ENCODE peak calls at places on chromosomes 11 and 22, in nine cellular contexts. H, Z, N, J, S, L, V, O and C are unnamed samples.

GRCh38 chr22:19201858-19202798 is 23.6 kb upstream of the SLC25A1 start:
- DNase-seq in O (no peak), J (no peak), S (no peak), N (no peak), Z (no peak), H (no peak), L (no peak), V (no peak), C (no peak)

GRCh38 chr11:69950120-69950519 is 128.0 kb upstream of the ANO1 start:
- DNase-seq in J (no peak), V (no peak), S (peak), Z (peak), O (peak), N (no peak), H (no peak), L (peak), C (no peak)

GRCh38 chr22:43439368-43440102 is 27.7 kb downstream of the MPPED1 start:
- DNase-seq in J (no peak), V (no peak), O (no peak), N (no peak), Z (no peak), S (no peak), H (no peak), L (no peak), C (no peak)

GRCh38 chr11:95239871-95240648 is 9.1 kb upstream of the SESN3 start:
- DNase-seq in V (no peak), J (no peak), N (no peak), S (no peak), O (no peak), H (no peak), Z (no peak), L (no peak), C (no peak)

GRCh38 chr11:69325446-69325845 is 31.5 kb downstream of the MYEOV start:
- DNase-seq in L (no peak), H (no peak), Z (no peak), J (no peak), N (no peak), V (peak), O (no peak), S (no peak), C (no peak)

GRCh38 chr22:28600546-28601143 is 79.0 kb downstream of the TTC28 start:
- DNase-seq in N (peak), S (peak), O (no peak), L (peak), H (peak), V (no peak), Z (peak), J (no peak), C (peak)

GRCh38 chr11:85941380-85941973 is 86.3 kb downstream of the CCDC83 start:
- DNase-seq in H (peak), S (peak), V (peak), N (no peak), Z (peak), J (peak), L (peak), O (no peak), C (no peak)

GRCh38 chr11:18987454-18988231 is 48.4 kb upstream of the MRGPRX1 start:
- DNase-seq in H (no peak), V (no peak), N (no peak), L (no peak), O (no peak), Z (peak), J (no peak), S (peak), C (no peak)

GRCh38 chr11:82682003-82682751 is 51.5 kb downstream of the FAM181B start:
- DNase-seq in Z (peak), N (no peak), H (peak), O (no peak), V (no peak), S (peak), L (peak), J (no peak), C (peak)

GRCh38 chr22:31104869-31105268 is 2.5 kb downstream of the SELENOM start:
- DNase-seq in Z (no peak), N (no peak), J (no peak), S (no peak), L (peak), O (peak), V (no peak), H (peak), C (no peak)

GRCh38 chr11:5831196-5831829 is 10.4 kb downstream of the OR52E6 start:
- DNase-seq in S (no peak), O (no peak), J (no peak), L (peak), H (no peak), Z (no peak), N (no peak), V (no peak), C (no peak)

GRCh38 chr11:32430586-32431357 is 4.6 kb downstream of the WT1 start:
- DNase-seq in S (no peak), H (no peak), N (no peak), Z (no peak), J (no peak), V (no peak), O (no peak), L (peak), C (no peak)

GRCh38 chr11:11163669-11164377 is 189.2 kb downstream of the CSNK2A3 start:
- DNase-seq in V (no peak), Z (no peak), H (no peak), L (no peak), N (no peak), S (no peak), J (no peak), O (no peak), C (no peak)

GRCh38 chr11:117295438-117296137 is 4.4 kb downstream of the BACE1-AS start:
- DNase-seq in J (no peak), Z (no peak), V (no peak), L (no peak), S (no peak), O (no peak), H (no peak), N (no peak), C (no peak)

GRCh38 chr22:50701076-50701419 is 28.4 kb downstream of the SHANK3 start:
- DNase-seq in Z (no peak), V (no peak), J (no peak), N (no peak), L (no peak), S (no peak), O (no peak), H (no peak), C (no peak)

GRCh38 chr11:126637800-126638175 is 282.3 kb downstream of the ST3GAL4 start:
- DNase-seq in O (no peak), S (peak), V (no peak), J (no peak), H (no peak), L (no peak), Z (no peak), N (no peak), C (peak)

GRCh38 chr11:3853935-3854659 is 1.4 kb upstream of the STIM1 start:
- DNase-seq in J (no peak), N (no peak), V (peak), L (no peak), S (no peak), H (no peak), O (peak), Z (no peak), C (no peak)

GRCh38 chr11:117771197-117771596 is 25.8 kb downstream of the DSCAML1 start:
- DNase-seq in L (no peak), V (no peak), S (no peak), J (no peak), Z (no peak), O (no peak), N (no peak), H (no peak), C (no peak)

GRCh38 chr22:34001701-34002466 is 81.6 kb upstream of the LARGE1 start:
- DNase-seq in Z (no peak), V (no peak), H (no peak), O (no peak), L (no peak), S (no peak), N (no peak), J (no peak), C (no peak)

GRCh38 chr22:29070490-29070889 is 2.3 kb upstream of the KREMEN1 start:
- DNase-seq in Z (no peak), S (no peak), O (no peak), H (no peak), N (no peak), J (no peak), L (no peak), V (no peak), C (no peak)

GRCh38 chr22:47207387-47207786 is 444.9 kb downstream of the TBC1D22A start:
- DNase-seq in S (no peak), N (no peak), O (no peak), J (no peak), L (no peak), H (no peak), V (peak), Z (no peak), C (no peak)

GRCh38 chr11:134663506-134664313 is 251.7 kb upstream of the B3GAT1 start:
- DNase-seq in H (no peak), Z (no peak), L (no peak), O (no peak), J (peak), N (no peak), V (peak), S (no peak), C (no peak)

GRCh38 chr11:122559734-122560382 is 95.7 kb upstream of the UBASH3B start:
- DNase-seq in H (no peak), O (no peak), V (no peak), N (no peak), L (peak), S (peak), J (no peak), Z (peak), C (no peak)

GRCh38 chr11:78202733-78203167 is 14.0 kb downstream of the USP35 start:
- DNase-seq in V (no peak), L (no peak), Z (no peak), O (no peak), S (no peak), H (no peak), N (no peak), J (no peak), C (no peak)

GRCh38 chr22:17098379-17098819 is 13.6 kb downstream of the IL17RA start:
- DNase-seq in O (no peak), J (no peak), Z (no peak), V (no peak), H (no peak), S (no peak), L (no peak), N (no peak), C (no peak)

GRCh38 chr11:10770626-10771254 is 19.7 kb downstream of the CTR9 start:
- DNase-seq in H (peak), S (peak), Z (peak), N (peak), J (no peak), L (peak), V (peak), O (peak), C (no peak)

GRCh38 chr22:45991108-45991507 is 14.1 kb upstream of the WNT7B start:
- DNase-seq in J (no peak), V (no peak), Z (no peak), H (no peak), S (no peak), L (no peak), N (no peak), O (no peak), C (no peak)

GRCh38 chr11:70517996-70518907 is 119.9 kb downstream of the CTTN start:
- DNase-seq in Z (peak), N (peak), V (no peak), H (no peak), O (peak), L (peak), S (peak), J (no peak), C (peak)

GRCh38 chr11:88779551-88779950 is 286.2 kb downstream of the GRM5 start:
- DNase-seq in N (no peak), Z (peak), J (no peak), V (no peak), L (no peak), O (no peak), S (peak), H (no peak), C (peak)

GRCh38 chr22:22578702-22579424 is 19.8 kb upstream of the PRAME start:
- DNase-seq in V (no peak), H (no peak), O (peak), N (peak), Z (no peak), J (no peak), L (no peak), S (peak), C (no peak)

GRCh38 chr11:83815736-83816135 is 529.6 kb upstream of the CCDC90B start:
- DNase-seq in H (no peak), N (no peak), S (peak), Z (no peak), O (no peak), L (no peak), V (no peak), J (no peak), C (no peak)
- H3K4me3 ChIP-seq in H (no peak), N (no peak), S (no peak), Z (no peak), O (no peak), L (no peak), V (no peak), J (no peak), C (no peak)

GRCh38 chr11:46296520-46297448 is 19.3 kb downstream of the CREB3L1 start:
- DNase-seq in H (peak), V (no peak), J (no peak), O (peak), L (peak), N (peak), S (peak), Z (peak), C (peak)
- H3K4me3 ChIP-seq in H (no peak), V (peak), J (no peak), O (peak), L (peak), N (no peak), S (no peak), Z (no peak), C (peak)

GRCh38 chr22:42203609-42204008 is 66.8 kb downstream of the TCF20 start:
- DNase-seq in J (no peak), N (no peak), L (peak), S (no peak), Z (no peak), O (no peak), H (no peak), V (no peak), C (no peak)

GRCh38 chr22:42207918-42208317 is 62.5 kb downstream of the TCF20 start:
- DNase-seq in L (no peak), Z (no peak), J (no peak), H (no peak), N (no peak), V (no peak), S (no peak), O (no peak), C (no peak)

GRCh38 chr22:42196454-42196853 is 65.8 kb upstream of the CYP2D6 start:
- DNase-seq in J (no peak), S (no peak), V (no peak), Z (no peak), H (no peak), L (no peak), O (no peak), N (no peak), C (no peak)

GRCh38 chr22:42202669-42203068 is 67.8 kb downstream of the TCF20 start:
- DNase-seq in N (peak), L (no peak), O (no peak), Z (no peak), S (peak), J (no peak), V (no peak), H (no peak), C (peak)

DNA sequence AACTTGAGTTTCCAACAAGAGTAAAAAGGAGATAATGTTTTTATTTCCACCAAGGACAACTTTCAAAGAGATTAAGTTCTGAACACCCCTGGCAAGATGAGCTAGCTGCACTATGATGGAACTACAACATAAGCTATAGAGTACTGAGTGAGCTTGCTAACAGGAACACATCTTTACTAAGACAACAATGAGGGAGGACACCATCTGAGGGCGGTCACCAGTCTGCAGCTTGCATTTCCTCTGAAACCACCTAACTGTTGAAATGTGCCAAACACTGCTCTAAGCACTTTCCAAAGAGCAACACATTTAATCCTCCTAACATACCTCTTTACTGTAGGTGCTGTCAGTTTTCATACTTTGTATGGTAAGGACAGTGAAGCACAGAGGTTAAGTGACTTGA is 68.4 kb downstream of the TCF20 start:
- DNase-seq in H (no peak), O (no peak), V (no peak), S (no peak), L (no peak), N (no peak), Z (no peak), J (no peak), C (no peak)
- H3K4me3 ChIP-seq in H (no peak), O (no peak), V (no peak), S (no peak), L (no peak), N (no peak), Z (no peak), J (no peak), C (no peak)

GRCh38 chr11:131909426-131910200 is 539.2 kb downstream of the NTM start:
- DNase-seq in O (no peak), J (no peak), L (no peak), S (peak), V (no peak), N (no peak), H (no peak), Z (no peak), C (no peak)
- H3K4me3 ChIP-seq in O (no peak), J (no peak), L (peak), S (peak), V (no peak), N (peak), H (no peak), Z (no peak), C (peak)